ENCODE peak calls at places on chromosomes 2 and 18, in four cellular contexts. N is A549, U is heart left ventricle, P is gastrocnemius medialis. H is an unnamed sample.

GRCh38 chr2:14257801-14258507 is 374.6 kb upstream of the LRATD1 start:
- DNase-seq in N (no peak), U (no peak), P (no peak), H (no peak)

GRCh38 chr2:241798631-241799521 is 10.1 kb upstream of the NEU4 start:
- DNase-seq in N (no peak), U (no peak), P (no peak), H (no peak)

GRCh38 chr18:9184998-9185613 is 48.5 kb downstream of the ANKRD12 start:
- DNase-seq in N (no peak), U (no peak), P (no peak), H (no peak)

GRCh38 chr2:205967391-205968075 is 118.4 kb downstream of the INO80D start:
- DNase-seq in N (no peak), U (no peak), P (no peak), H (no peak)

GRCh38 chr18:30406728-30407127 is 635.8 kb downstream of the DSC3 start:
- DNase-seq in N (no peak), U (no peak), P (no peak), H (no peak)

GRCh38 chr2:125837108-125837507 is 818.9 kb upstream of the GYPC start:
- DNase-seq in N (no peak), U (no peak), P (no peak), H (no peak)

GRCh38 chr2:211744379-211744778 is 794.2 kb downstream of the ERBB4 start:
- DNase-seq in N (no peak), U (no peak), P (no peak), H (no peak)

GRCh38 chr2:88831792-88832248 is 140.3 kb downstream of the RPIA start:
- DNase-seq in N (peak), U (peak), P (no peak), H (peak)

GRCh38 chr2:23691576-23691975 is 235.3 kb downstream of the ATAD2B start:
- DNase-seq in N (no peak), U (no peak), P (no peak), H (no peak)

GRCh38 chr18:2480536-2480935 is 90.8 kb downstream of the METTL4 start:
- DNase-seq in N (peak), U (no peak), P (no peak), H (no peak)
- TF ChIP-seq POLR2A in N (no peak), U (no peak), P (no peak), H (no peak)

DNA sequence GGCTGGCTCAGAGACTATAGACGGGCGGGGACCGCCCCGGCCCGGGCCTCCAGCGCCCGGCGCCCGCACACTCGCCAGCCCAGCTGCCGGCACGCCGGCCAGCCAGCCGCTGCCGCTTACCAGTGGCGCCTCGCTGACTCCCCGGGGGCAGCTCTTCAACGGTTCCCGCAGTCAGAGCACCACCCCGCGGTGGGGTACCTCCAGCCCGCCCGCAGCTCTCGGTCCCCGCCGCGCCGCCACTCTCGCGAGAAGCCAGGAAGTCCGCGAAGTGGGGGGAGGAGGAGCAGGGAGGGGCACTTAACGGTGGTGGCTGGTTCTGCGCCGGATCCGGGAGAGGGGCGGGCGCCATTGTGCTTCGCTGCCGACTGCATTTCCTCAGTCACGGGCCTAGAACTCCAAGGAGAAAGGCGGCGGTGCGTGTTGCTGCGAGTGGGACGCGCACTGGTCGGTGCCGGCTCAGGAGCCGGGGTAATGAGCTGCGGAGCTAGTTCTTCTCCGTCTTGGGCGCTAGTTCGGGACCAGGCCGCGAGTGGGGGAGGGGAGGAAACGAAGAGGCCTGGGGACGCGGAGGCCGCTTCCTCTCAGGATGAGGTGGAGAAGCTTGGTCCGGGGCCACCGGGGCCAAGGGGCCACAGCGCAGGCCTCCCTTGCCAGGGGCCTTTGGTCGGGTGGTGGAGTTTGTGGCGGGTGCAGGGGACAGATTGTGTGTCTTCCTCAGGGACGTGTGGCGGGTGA is at the start of gene MARCHF7:
- DNase-seq in N (peak), U (peak), P (peak), H (peak)
- TF ChIP-seq POLR2A in N (peak), U (no peak), P (peak), H (peak)

DNA sequence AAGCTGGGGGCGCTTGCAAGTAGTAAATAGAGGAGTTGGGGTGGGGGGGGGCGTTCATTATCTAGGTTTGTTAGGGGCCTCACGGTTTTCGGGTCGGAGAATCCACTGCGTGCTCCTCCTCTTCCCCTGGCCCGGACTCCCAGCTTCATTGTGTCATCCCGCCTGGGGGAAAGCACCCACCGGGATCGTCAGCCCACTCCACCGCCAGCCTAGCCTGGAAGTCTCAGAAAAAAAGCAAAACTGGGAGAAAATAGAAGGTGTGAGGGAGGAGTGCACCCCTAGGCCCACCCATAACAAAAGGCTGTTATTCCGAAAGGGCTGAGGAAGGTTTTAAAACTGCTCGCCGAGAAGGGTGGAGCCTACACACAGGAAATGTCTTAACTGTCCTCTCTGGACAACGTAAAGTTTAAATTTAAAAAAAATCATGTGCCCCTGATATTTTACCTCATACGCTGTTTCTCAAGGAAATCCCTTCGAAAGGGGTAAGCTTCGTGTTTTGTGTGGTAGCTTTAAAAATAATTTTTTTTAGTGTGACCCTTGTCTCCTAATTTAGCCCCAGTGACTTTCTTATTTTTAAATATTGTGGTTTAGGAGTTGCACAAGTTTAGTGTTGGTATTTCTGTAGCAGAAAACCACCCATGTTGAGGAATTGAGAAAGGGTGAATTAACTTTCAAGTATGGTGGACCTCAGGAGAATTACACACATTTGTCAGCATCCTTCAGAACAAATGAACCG is 104.2 kb downstream of the SPTBN1 start:
- DNase-seq in N (peak), U (no peak), P (no peak), H (peak)
- TF ChIP-seq POLR2A in N (no peak), U (no peak), P (peak), H (no peak)

DNA sequence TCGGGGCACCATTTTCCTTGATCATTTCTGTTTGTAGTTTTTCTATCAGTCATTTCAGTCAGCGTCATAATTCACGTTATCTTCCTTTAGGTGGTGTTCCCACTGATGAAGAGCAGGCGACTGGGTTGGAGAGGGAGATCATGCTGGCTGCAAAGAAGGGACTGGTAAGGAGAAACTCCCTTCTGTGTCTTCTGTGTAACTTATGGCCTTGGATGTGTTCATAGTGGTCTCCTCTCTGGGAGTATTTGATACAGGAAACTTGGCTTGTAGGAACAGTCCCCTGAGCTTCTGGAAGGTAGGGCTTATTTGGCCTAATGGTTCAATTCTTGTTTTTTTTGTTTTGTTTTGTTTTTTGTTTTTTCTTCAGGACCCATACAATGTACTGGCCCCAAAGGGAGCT is 1.1 kb downstream of the COX5B start:
- DNase-seq in N (no peak), U (no peak), P (no peak), H (no peak)
- TF ChIP-seq POLR2A in N (no peak), U (no peak), P (no peak), H (no peak)

GRCh38 chr2:168490015-168490874 is 34.2 kb downstream of the CERS6 start:
- DNase-seq in N (peak), U (no peak), P (peak), H (peak)
- TF ChIP-seq POLR2A in N (no peak), U (no peak), P (no peak), H (no peak)

DNA sequence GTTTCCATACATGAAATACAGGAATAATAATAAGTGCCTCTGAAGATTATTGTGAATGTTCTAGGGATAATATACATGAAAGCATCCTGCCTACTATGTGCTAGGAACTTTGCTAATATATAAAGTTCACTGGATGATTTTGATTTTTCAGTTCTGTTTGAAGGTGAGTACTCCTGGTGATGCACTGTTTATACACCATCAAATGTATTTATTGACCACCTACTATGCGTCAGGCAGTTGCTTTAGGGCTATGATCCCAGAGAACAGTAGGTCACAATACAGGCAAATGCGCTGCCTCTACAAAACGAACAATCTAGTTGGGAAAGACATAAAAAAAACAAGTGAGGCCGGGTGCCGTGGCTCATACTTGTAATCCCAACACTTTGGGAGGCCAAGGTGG is 10.7 kb downstream of the TXNDC9 start:
- DNase-seq in N (no peak), U (no peak), P (no peak), H (no peak)
- TF ChIP-seq POLR2A in N (no peak), U (no peak), P (no peak), H (no peak)

DNA sequence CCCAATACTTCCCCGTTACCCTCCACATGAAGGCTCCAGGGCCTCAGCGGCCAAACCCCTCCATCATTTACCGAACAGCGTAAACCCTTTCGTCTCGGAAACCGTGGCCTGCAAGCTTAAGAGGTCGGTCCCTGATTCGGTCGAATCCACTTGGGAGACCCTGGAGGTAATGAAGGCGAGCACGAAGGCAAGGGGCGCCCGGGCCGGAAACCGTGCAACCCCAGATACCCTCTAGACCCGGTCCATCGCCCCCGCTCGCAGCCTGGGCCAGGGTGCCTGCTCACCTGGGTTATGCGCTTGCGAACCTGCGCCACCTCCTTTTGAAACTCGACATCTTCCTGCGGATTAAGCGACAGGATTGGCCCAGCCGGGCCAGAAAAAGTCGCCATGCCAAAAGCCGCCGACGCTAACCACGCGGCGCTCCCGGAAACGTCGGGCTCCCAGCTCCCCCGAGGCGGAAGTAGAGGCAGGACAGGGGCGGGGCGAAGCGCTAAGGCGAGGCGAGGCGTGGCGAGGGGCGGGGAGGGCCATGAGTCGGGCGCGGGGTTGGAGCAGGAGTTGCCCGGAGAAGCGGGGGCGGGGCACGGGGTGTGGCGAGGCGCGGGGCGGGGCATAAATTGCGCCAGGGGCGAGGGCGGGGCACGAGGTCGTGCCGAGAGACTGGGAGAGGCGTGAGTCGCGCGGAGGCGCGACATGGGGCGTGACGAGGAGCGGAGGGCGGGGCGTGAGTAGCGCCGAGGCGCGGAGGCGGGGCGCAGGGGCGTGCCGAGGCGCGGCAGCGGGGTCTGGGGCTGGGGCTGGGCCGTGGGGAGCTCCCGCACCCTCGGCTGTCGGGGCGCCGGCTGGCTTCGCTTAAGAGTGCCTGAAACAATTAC is at the start of gene NIFK:
- DNase-seq in N (peak), U (peak), P (peak), H (peak)
- TF ChIP-seq POLR2A in N (peak), U (no peak), P (peak), H (peak)

GRCh38 chr2:43100883-43101662 is 125.3 kb downstream of the ZFP36L2 start:
- DNase-seq in N (no peak), U (peak), P (no peak), H (no peak)
- TF ChIP-seq POLR2A in N (no peak), U (no peak), P (no peak), H (no peak)